ENCODE peak calls at places on chromosomes 3 and 15, in four cellular contexts. I is heart left ventricle, U is ovary, O is sigmoid colon. Y is an unnamed sample.

GRCh38 chr3:177478170-177478859 is 281.0 kb upstream of the TBL1XR1 start:
- DNase-seq in I (peak; percentile 40), U (no peak), O (no peak), Y (no peak)

GRCh38 chr3:189139631-189140030 is 32.1 kb upstream of the TPRG1 start:
- DNase-seq in I (no peak), U (no peak), O (no peak), Y (no peak)

GRCh38 chr3:108818404-108818803 is 4.2 kb upstream of the TRAT1 start:
- DNase-seq in I (no peak), U (no peak), O (no peak), Y (no peak)

GRCh38 chr15:60255390-60255789 is 142.4 kb downstream of the ANXA2 start:
- DNase-seq in I (no peak), U (no peak), O (no peak), Y (no peak)

GRCh38 chr3:137121704-137122314 is 164.0 kb downstream of the IL20RB start:
- DNase-seq in I (no peak), U (no peak), O (no peak), Y (no peak)

GRCh38 chr15:30922469-30923311 is 19.0 kb downstream of the FAN1 start:
- DNase-seq in I (no peak), U (no peak), O (peak; percentile 75), Y (no peak)

GRCh38 chr3:141303481-141304223 is 64.7 kb upstream of the ZBTB38 start:
- DNase-seq in I (peak; percentile 48), U (no peak), O (no peak), Y (no peak)

GRCh38 chr3:60708191-60708975 is 542.9 kb downstream of the FHIT start:
- DNase-seq in I (no peak), U (no peak), O (no peak), Y (no peak)

GRCh38 chr3:52227766-52228165 is 2.3 kb upstream of the TLR9 start:
- DNase-seq in I (no peak), U (no peak), O (no peak), Y (no peak)

GRCh38 chr15:85681391-85681790 is 113.3 kb downstream of the KLHL25 start:
- DNase-seq in I (no peak), U (no peak), O (no peak), Y (no peak)

GRCh38 chr15:90987561-90988141 is 6.7 kb downstream of the PRC1 start:
- DNase-seq in I (no peak), U (no peak), O (no peak), Y (no peak)

GRCh38 chr15:48332642-48333034 is 1.4 kb downstream of the DUT start:
- DNase-seq in I (no peak), U (no peak), O (no peak), Y (no peak)

GRCh38 chr3:143707848-143708247 is 140.4 kb downstream of the SLC9A9 start:
- DNase-seq in I (no peak), U (no peak), O (no peak), Y (no peak)

GRCh38 chr3:28699283-28699682 is 350.7 kb upstream of the AZI2 start:
- DNase-seq in I (no peak), U (no peak), O (no peak), Y (no peak)

DNA sequence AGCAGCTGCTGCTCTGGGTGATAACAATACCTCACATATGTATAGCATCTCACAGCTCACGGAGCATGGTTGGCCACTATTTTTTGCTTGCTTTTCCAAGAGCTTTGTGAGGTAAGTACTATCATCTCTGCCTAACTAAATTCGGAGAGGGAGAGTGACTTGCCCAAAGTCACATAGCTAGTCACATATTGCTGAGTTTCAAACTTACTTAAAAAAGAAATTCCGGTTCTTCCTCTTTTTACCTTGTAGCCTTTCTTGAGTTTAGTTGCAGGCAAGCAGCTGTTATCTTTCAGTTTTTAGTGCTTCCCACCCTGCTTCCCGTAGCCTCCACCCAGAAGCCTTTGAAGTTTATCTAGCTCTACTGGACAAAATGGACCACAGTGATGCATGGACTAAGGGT is 309.2 kb downstream of the PDCD6IP start:
- DNase-seq in I (no peak), U (no peak), O (no peak), Y (no peak)
- H3K4me3 ChIP-seq in I (no peak overlapping the region), U (no peak overlapping the region), O (no peak overlapping the region), Y (no peak overlapping the region)

GRCh38 chr3:122998856-122999255 is 28.7 kb downstream of the SEMA5B start:
- DNase-seq in I (no peak), U (no peak), O (no peak), Y (no peak)
- H3K27me3 ChIP-seq in I (no peaks in the 10 kb centered on the region), U (no peaks in the 10 kb centered on the region), O (no peaks in the 10 kb centered on the region), Y (no peaks in the 10 kb centered on the region)

GRCh38 chr3:16936656-16937055 is 51.9 kb downstream of the PLCL2 start:
- DNase-seq in I (no peak), U (no peak), O (no peak), Y (no peak)
- H3K4me1 ChIP-seq in I (peaks cover 85% of the 10 kb centered on the region), U (peaks cover 8% of the 10 kb centered on the region), O (no peaks in the 10 kb centered on the region), Y (no peaks in the 10 kb centered on the region)

GRCh38 chr3:114745322-114746240 is 401.5 kb downstream of the ZBTB20 start:
- DNase-seq in I (no peak), U (no peak), O (no peak), Y (no peak)
- H3K4me3 ChIP-seq in I (peak overlapping the region; percentile 47), U (peak overlapping the region; percentile 13), O (no peak overlapping the region), Y (no peak overlapping the region)

Y was measured in aorta.